ENCODE peak calls at places on chromosome 15, in ten cellular contexts. L is COR-L47, Z is tibial nerve, O is left cardiac atrium, A is cardiac fibroblast, S is foreskin fibroblast, D is fibroblast of pulmonary artery, N is astrocyte, K is nucleus accumbens, M is NCI-H2171. U is an unnamed sample.

GRCh38 chr15:83320404-83320803 is 35.9 kb upstream of the BNC1 start:
- DNase-seq in L (no peak), Z (no peak), O (no peak), A (peak), S (no peak), D (peak), N (peak), K (no peak), M (no peak), U (no peak)

GRCh38 chr15:78044407-78045155 is 32.9 kb downstream of the TBC1D2B start:
- DNase-seq in L (no peak), Z (no peak), O (no peak), A (peak), S (no peak), D (no peak), N (no peak), K (no peak), M (no peak), U (no peak)

GRCh38 chr15:88605507-88606436 is 15.4 kb upstream of the AEN start:
- DNase-seq in L (peak), Z (no peak), O (peak), A (no peak), S (peak), D (peak), N (no peak), K (peak), M (no peak), U (no peak)

GRCh38 chr15:83784975-83785374 is 131.1 kb downstream of the ADAMTSL3 start:
- DNase-seq in L (no peak), Z (no peak), O (no peak), A (no peak), S (peak), D (peak), N (peak), K (no peak), M (no peak), U (peak)

GRCh38 chr15:54354341-54354740 is 376.1 kb downstream of the UNC13C start:
- DNase-seq in L (no peak), Z (no peak), O (no peak), A (no peak), S (no peak), D (no peak), N (no peak), K (no peak), M (no peak), U (no peak)

GRCh38 chr15:70339551-70340517 is 242.1 kb upstream of the TLE3 start:
- DNase-seq in L (peak), Z (no peak), O (peak), A (no peak), S (no peak), D (peak), N (peak), K (no peak), M (no peak), U (no peak)

GRCh38 chr15:77497108-77497737 is 76.5 kb downstream of the HMG20A start:
- DNase-seq in L (peak), Z (peak), O (peak), A (peak), S (no peak), D (peak), N (peak), K (peak), M (peak), U (no peak)

GRCh38 chr15:31004220-31004733 is 12.8 kb upstream of the MTMR10 start:
- DNase-seq in L (no peak), Z (no peak), O (peak), A (no peak), S (no peak), D (no peak), N (no peak), K (no peak), M (no peak), U (no peak)

GRCh38 chr15:68818088-68818670 is 2.5 kb downstream of the ANP32A start:
- DNase-seq in L (peak), Z (peak), O (peak), A (peak), S (peak), D (peak), N (peak), K (peak), M (peak), U (no peak)

U was measured in epithelial cell of proximal tubule.